ENCODE peak calls at places on chromosomes 5 and 9, in six cellular contexts. M is Peyer's patch, B is body of pancreas, H is mammary epithelial cell, P is right lobe of liver, C is adipocyte. J is an unnamed sample. For H3K36me3 and H3K4me1, the result is how much of the 10 kb centered on the place peaks cover.

GRCh38 chr9:89395931-89396710 is 77.8 kb downstream of the SECISBP2 start:
- DNase-seq in M (no peak), B (no peak), H (no peak), P (no peak), C (no peak), J (no peak)

GRCh38 chr9:104896131-104896530 is 31.8 kb downstream of the ABCA1 start:
- DNase-seq in M (no peak), B (no peak), H (no peak), P (no peak), C (peak), J (no peak)

GRCh38 chr5:148730272-148730954 is 76.1 kb upstream of the HTR4 start:
- DNase-seq in M (no peak), B (no peak), H (peak), P (no peak), C (peak), J (no peak)

GRCh38 chr5:157148734-157149615 is 6.3 kb upstream of the MED7 start:
- DNase-seq in M (no peak), B (peak), H (peak), P (no peak), C (peak), J (peak)

GRCh38 chr5:112668016-112668415 is 69.7 kb upstream of the APC start:
- DNase-seq in M (no peak), B (no peak), H (no peak), P (no peak), C (no peak), J (no peak)

GRCh38 chr9:99905833-99906402 is 536 bp upstream of the STX17 start:
- DNase-seq in M (no peak), B (peak), H (peak), P (no peak), C (no peak), J (no peak)

GRCh38 chr5:140216468-140217074 is 41.6 kb downstream of the CYSTM1 start:
- DNase-seq in M (no peak), B (no peak), H (no peak), P (no peak), C (no peak), J (no peak)

GRCh38 chr9:127053908-127054307 is 68.5 kb downstream of the ANGPTL2 start:
- DNase-seq in M (no peak), B (no peak), H (no peak), P (no peak), C (no peak), J (no peak)

GRCh38 chr5:23776684-23777083 is 269.3 kb downstream of the PRDM9 start:
- DNase-seq in M (no peak), B (no peak), H (no peak), P (no peak), C (no peak), J (no peak)

GRCh38 chr9:88983865-88984542 is 7.3 kb upstream of the S1PR3 start:
- DNase-seq in M (no peak), B (no peak), H (no peak), P (no peak), C (no peak), J (no peak)

GRCh38 chr9:89179920-89180667 is 1.5 kb upstream of the SHC3 start:
- DNase-seq in M (peak), B (peak), H (peak), P (peak), C (peak), J (no peak)

GRCh38 chr5:144203750-144204596 is 33.3 kb downstream of the KCTD16 start:
- DNase-seq in M (no peak), B (peak), H (peak), P (no peak), C (peak), J (no peak)

GRCh38 chr9:71910602-71911060 is 362 bp downstream of the ABHD17B start:
- DNase-seq in M (no peak), B (no peak), H (no peak), P (peak), C (peak), J (no peak)

GRCh38 chr5:68962632-68963484 is 131.0 kb upstream of the SLC30A5 start:
- DNase-seq in M (peak), B (peak), H (peak), P (peak), C (peak), J (no peak)

GRCh38 chr5:101160002-101160401 is 256.9 kb upstream of the ST8SIA4 start:
- DNase-seq in M (no peak), B (no peak), H (no peak), P (no peak), C (no peak), J (no peak)

GRCh38 chr9:127104465-127105311 is 17.7 kb downstream of the ANGPTL2 start:
- DNase-seq in M (no peak), B (no peak), H (peak), P (no peak), C (no peak), J (no peak)

GRCh38 chr5:96432245-96433065 is 593 bp downstream of the PCSK1 start:
- DNase-seq in M (no peak), B (no peak), H (no peak), P (no peak), C (no peak), J (no peak)

GRCh38 chr5:76406567-76407155 is 3.6 kb downstream of the IQGAP2 start:
- DNase-seq in M (no peak), B (no peak), H (no peak), P (no peak), C (no peak), J (no peak)

GRCh38 chr5:6718161-6718681 is 5.0 kb downstream of the TENT4A start:
- DNase-seq in M (peak), B (no peak), H (no peak), P (no peak), C (no peak), J (no peak)

GRCh38 chr5:94402096-94402495 is 216.3 kb downstream of the KIAA0825 start:
- DNase-seq in M (no peak), B (no peak), H (no peak), P (no peak), C (peak), J (no peak)

GRCh38 chr5:138874241-138874640 is 894 bp downstream of the LRRTM2 start:
- DNase-seq in M (no peak), B (no peak), H (peak), P (no peak), C (peak), J (no peak)

GRCh38 chr5:58016892-58017291 is 443.0 kb downstream of the PLK2 start:
- DNase-seq in M (no peak), B (no peak), H (no peak), P (no peak), C (no peak), J (no peak)

GRCh38 chr5:43627028-43627427 is 24.0 kb downstream of the NNT start:
- DNase-seq in M (no peak), B (peak), H (peak), P (no peak), C (peak), J (no peak)

GRCh38 chr9:35385042-35385441 is 104.9 kb upstream of the RUSC2 start:
- DNase-seq in M (no peak), B (no peak), H (peak), P (no peak), C (peak), J (no peak)

GRCh38 chr5:92941806-92942205 is 639.2 kb downstream of the NR2F1-AS1 start:
- DNase-seq in M (no peak), B (no peak), H (no peak), P (no peak), C (no peak), J (no peak)

GRCh38 chr9:111798786-111799185 is 4.0 kb upstream of the SHOC1 start:
- DNase-seq in M (no peak), B (no peak), H (peak), P (no peak), C (peak), J (no peak)

GRCh38 chr5:116750626-116751188 is 176.1 kb upstream of the SEMA6A start:
- DNase-seq in M (no peak), B (no peak), H (peak), P (no peak), C (no peak), J (no peak)

GRCh38 chr9:96150324-96151023 is 151.5 kb downstream of the HSD17B3 start:
- DNase-seq in M (no peak), B (no peak), H (no peak), P (no peak), C (no peak), J (peak)

GRCh38 chr9:136978073-136978864 is 965 bp downstream of the PTGDS start:
- DNase-seq in M (peak), B (peak), H (no peak), P (peak), C (peak), J (peak)

GRCh38 chr5:180090098-180090768 is 18.7 kb upstream of the RNF130 start:
- DNase-seq in M (peak), B (peak), H (peak), P (peak), C (peak), J (peak)

GRCh38 chr9:86600977-86601376 is 246.8 kb upstream of the TUT7 start:
- DNase-seq in M (no peak), B (no peak), H (no peak), P (no peak), C (no peak), J (no peak)

GRCh38 chr5:28914302-28914701 is 1875.9 kb upstream of the CDH9 start:
- DNase-seq in M (no peak), B (no peak), H (no peak), P (no peak), C (no peak), J (no peak)

GRCh38 chr5:124790895-124791732 is 44.7 kb upstream of the ZNF608 start:
- DNase-seq in M (no peak), B (no peak), H (peak), P (no peak), C (peak), J (no peak)

GRCh38 chr9:121765021-121765950 is 113.9 kb downstream of the DAB2IP start:
- DNase-seq in M (no peak), B (peak), H (peak), P (peak), C (peak), J (no peak)

GRCh38 chr5:91484662-91485061 is 101.5 kb upstream of the ARRDC3 start:
- DNase-seq in M (no peak), B (no peak), H (no peak), P (no peak), C (no peak), J (no peak)

GRCh38 chr5:76818844-76819831 is at the start of gene F2RL1:
- DNase-seq in M (peak), B (peak), H (peak), P (peak), C (peak), J (peak)

GRCh38 chr5:41835625-41836024 is 34.6 kb downstream of the OXCT1 start:
- DNase-seq in M (no peak), B (no peak), H (peak), P (no peak), C (peak), J (no peak)

GRCh38 chr9:136881691-136882108 is 4.6 kb upstream of the TRAF2 start:
- DNase-seq in M (peak), B (no peak), H (peak), P (peak), C (peak), J (no peak)

GRCh38 chr9:117448066-117448465 is 33.2 kb upstream of the ASTN2 start:
- DNase-seq in M (no peak), B (no peak), H (no peak), P (no peak), C (no peak), J (no peak)

GRCh38 chr5:143066556-143067281 is 296.5 kb downstream of the ARHGAP26 start:
- DNase-seq in M (no peak), B (no peak), H (no peak), P (no peak), C (no peak), J (no peak)

DNA sequence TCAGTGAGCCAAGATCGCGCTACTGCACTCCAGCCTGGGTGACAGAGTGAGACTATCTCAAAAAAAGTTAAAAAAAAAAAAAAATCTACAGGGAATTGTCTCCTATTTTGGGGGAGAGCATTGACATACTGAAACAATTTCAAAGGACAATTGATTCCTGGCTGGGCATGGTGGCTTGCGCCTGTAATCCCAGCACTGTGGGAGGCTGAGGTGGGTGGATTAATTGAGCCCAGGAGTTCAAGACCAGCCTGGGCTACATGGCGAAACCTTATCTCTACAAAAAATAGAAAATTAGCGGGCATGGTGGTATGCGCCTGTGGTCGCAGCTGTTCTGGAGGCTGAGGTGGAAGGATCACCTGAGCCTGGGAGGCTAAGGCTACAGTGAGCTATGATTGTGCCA is 30.6 kb downstream of the GPR107 start:
- DNase-seq in M (no peak), B (no peak), H (no peak), P (no peak), C (no peak), J (no peak)
- H3K36me3 ChIP-seq in M (under half), B (under half), H (under half), P (under half), C (half or more), J (under half)

GRCh38 chr5:151023047-151023615 is 2.7 kb downstream of the GPX3 start:
- DNase-seq in M (no peak), B (peak), H (no peak), P (peak), C (no peak), J (no peak)

GRCh38 chr5:151026088-151026487 is 5.7 kb downstream of the GPX3 start:
- DNase-seq in M (no peak), B (no peak), H (no peak), P (no peak), C (no peak), J (no peak)

GRCh38 chr5:151023651-151024050 is 3.3 kb downstream of the GPX3 start:
- DNase-seq in M (peak), B (peak), H (peak), P (peak), C (no peak), J (no peak)

GRCh38 chr5:151024894-151025606 is 4.7 kb downstream of the GPX3 start:
- DNase-seq in M (no peak), B (no peak), H (no peak), P (no peak), C (no peak), J (no peak)

GRCh38 chr5:151024440-151024839 is 4.0 kb downstream of the GPX3 start:
- DNase-seq in M (no peak), B (no peak), H (no peak), P (no peak), C (no peak), J (no peak)
- H3K4me1 ChIP-seq in M (under half), B (under half), H (under half), P (under half), C (half or more), J (under half)

GRCh38 chr5:150622157-150622556 is 18.3 kb upstream of the SYNPO start:
- DNase-seq in M (no peak), B (no peak), H (no peak), P (no peak), C (no peak), J (no peak)
- H3K36me3 ChIP-seq in M (under half), B (under half), H (under half), P (under half), C (under half), J (under half)

DNA sequence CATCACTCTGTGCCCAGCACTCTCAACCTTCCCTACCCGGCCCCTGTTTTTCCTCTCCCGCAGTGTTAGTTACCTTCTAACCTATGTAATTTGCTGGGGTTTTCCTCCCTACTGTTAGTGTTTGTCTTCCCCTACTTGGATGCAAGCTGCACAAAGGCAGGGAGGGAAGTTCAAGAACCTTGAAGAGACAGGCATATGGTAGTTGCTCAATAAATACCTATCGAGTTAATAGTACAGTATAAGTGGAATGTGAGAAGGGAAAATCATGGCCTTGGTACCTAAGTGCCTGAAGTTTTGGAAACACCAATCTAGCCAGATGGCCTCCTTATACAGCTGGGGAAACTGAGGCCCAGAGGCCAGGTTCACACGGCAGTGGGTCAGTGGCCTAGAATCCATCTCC is 24.2 kb downstream of the PDGFRB start:
- DNase-seq in M (no peak), B (no peak), H (no peak), P (no peak), C (no peak), J (no peak)
- H3K4me1 ChIP-seq in M (under half), B (under half), H (under half), P (under half), C (half or more), J (under half)

GRCh38 chr5:176831425-176831824 is 21.1 kb downstream of the UNC5A start:
- DNase-seq in M (no peak), B (no peak), H (no peak), P (no peak), C (no peak), J (no peak)

GRCh38 chr5:176830422-176831025 is 20.2 kb downstream of the UNC5A start:
- DNase-seq in M (no peak), B (no peak), H (no peak), P (no peak), C (no peak), J (no peak)

GRCh38 chr5:176827736-176828415 is 17.5 kb downstream of the UNC5A start:
- DNase-seq in M (no peak), B (no peak), H (no peak), P (no peak), C (no peak), J (peak)

GRCh38 chr5:176831026-176831423 is 20.7 kb downstream of the UNC5A start:
- DNase-seq in M (no peak), B (no peak), H (no peak), P (no peak), C (no peak), J (no peak)

GRCh38 chr5:176829320-176829719 is 19.0 kb downstream of the UNC5A start:
- DNase-seq in M (no peak), B (no peak), H (no peak), P (no peak), C (no peak), J (no peak)
- H3K36me3 ChIP-seq in M (under half), B (under half), H (under half), P (under half), C (under half), J (under half)

GRCh38 chr9:75531588-75531987 is 358.9 kb upstream of the PCSK5 start:
- DNase-seq in M (no peak), B (no peak), H (no peak), P (no peak), C (no peak), J (no peak)

GRCh38 chr9:75529463-75529862 is 361.0 kb upstream of the PCSK5 start:
- DNase-seq in M (no peak), B (no peak), H (no peak), P (no peak), C (no peak), J (no peak)

GRCh38 chr9:75532651-75533050 is 357.8 kb upstream of the PCSK5 start:
- DNase-seq in M (no peak), B (no peak), H (no peak), P (no peak), C (no peak), J (no peak)
- H3K4me1 ChIP-seq in M (under half), B (under half), H (under half), P (under half), C (under half), J (under half)

DNA sequence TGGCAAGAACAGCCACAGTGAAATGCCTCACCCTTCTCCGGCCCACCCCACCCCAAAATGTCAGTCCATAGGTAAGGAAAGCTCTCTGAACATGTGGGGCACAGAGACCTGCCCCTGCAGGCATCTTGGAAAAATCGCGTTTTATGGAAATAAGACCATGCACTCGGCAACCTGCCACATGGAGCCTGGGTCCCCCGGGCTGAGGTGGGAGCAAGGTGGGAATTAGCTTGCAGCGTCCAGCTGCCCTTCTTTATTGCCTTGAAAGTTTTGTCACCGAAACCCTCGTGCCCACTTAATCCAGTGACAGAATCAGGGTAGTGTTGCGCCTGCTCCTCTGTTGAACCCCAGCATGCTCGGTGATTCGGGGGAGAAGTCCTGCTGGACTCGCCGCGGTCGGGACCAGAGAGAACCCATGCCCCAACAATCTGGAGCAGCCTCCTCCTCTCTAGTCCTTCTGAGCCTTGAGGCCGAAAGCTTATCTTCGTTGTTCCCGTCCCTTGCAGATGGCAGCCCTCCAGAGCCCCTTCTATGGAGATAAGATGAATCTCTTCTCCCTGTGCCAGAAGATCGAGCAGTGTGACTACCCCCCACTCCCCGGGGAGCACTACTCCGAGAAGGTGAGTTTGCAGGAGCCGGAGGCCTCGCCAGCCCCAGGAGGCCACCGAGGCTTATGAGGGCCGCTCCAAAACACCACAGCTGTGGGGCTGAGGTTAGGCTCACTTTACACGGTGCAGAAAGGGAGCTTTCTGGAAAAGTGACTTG is 67.9 kb downstream of the PSMB7 start:
- DNase-seq in M (peak), B (no peak), H (no peak), P (no peak), C (no peak), J (no peak)
- H3K36me3 ChIP-seq in M (under half), B (under half), H (under half), P (under half), C (half or more), J (under half)

GRCh38 chr5:107403561-107403960 is 267.2 kb downstream of the EFNA5 start:
- DNase-seq in M (no peak), B (no peak), H (no peak), P (no peak), C (no peak), J (no peak)
- H3K4me1 ChIP-seq in M (under half), B (under half), H (under half), P (under half), C (under half), J (under half)

DNA sequence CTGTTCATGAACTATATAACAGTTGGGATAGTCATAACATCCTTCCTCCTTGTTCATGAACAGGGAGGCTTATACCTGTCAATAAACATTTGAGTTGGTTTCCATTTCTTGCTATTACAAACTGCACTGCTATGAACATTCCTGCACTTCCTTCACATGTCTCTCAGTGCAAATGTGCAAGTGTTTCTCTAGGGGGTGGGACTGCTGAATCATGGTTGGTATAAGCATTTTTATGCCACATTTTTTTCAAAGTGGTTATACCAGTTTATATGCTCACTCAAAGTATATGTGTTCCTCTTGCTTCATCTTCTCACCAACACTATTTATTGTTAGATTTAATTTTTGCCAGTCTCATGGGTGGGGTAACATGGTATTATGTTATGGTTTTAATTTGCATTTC is 25.8 kb upstream of the TPD52L3 start:
- DNase-seq in M (no peak), B (no peak), H (peak), P (no peak), C (peak), J (no peak)
- H3K36me3 ChIP-seq in M (under half), B (under half), H (under half), P (under half), C (under half), J (under half)

J was measured in CD8-positive, alpha-beta T cell.